ENCODE peak calls at places on chromosomes 4 and X, in five cellular contexts. U is tibial nerve, K is esophagus squamous epithelium, T is tibial artery, Q is heart left ventricle. O is an unnamed sample.

GRCh38 chrX:69077895-69078455 is 87.3 kb downstream of the PJA1 start:
- DNase-seq in U (no peak), K (no peak), T (no peak), Q (no peak), O (no peak)

GRCh38 chr4:40669504-40669903 is 39.8 kb upstream of the RBM47 start:
- DNase-seq in U (no peak), K (no peak), T (no peak), Q (no peak), O (peak)

GRCh38 chr4:5222951-5223350 is 171.7 kb downstream of the STK32B start:
- DNase-seq in U (no peak), K (no peak), T (no peak), Q (no peak), O (no peak)

GRCh38 chrX:55787063-55787462 is 69.5 kb downstream of the RRAGB start:
- DNase-seq in U (no peak), K (no peak), T (no peak), Q (no peak), O (no peak)

GRCh38 chr4:28015996-28016395 is 1155.4 kb downstream of the STIM2 start:
- DNase-seq in U (no peak), K (no peak), T (no peak), Q (no peak), O (no peak)

GRCh38 chr4:476501-476900 is 22.5 kb downstream of the ZNF721 start:
- DNase-seq in U (no peak), K (no peak), T (no peak), Q (no peak), O (no peak)

GRCh38 chr4:176288020-176288419 is 19.0 kb upstream of the ASB5 start:
- DNase-seq in U (no peak), K (no peak), T (no peak), Q (no peak), O (no peak)

GRCh38 chr4:156128616-156129015 is 174.9 kb upstream of the CTSO start:
- DNase-seq in U (no peak), K (no peak), T (no peak), Q (no peak), O (no peak)

GRCh38 chr4:16659694-16660093 is 238.8 kb downstream of the LDB2 start:
- DNase-seq in U (no peak), K (no peak), T (no peak), Q (no peak), O (no peak)

GRCh38 chrX:22818061-22818460 is 181.7 kb upstream of the DDX53 start:
- DNase-seq in U (no peak), K (no peak), T (no peak), Q (no peak), O (no peak)

GRCh38 chr4:150518559-150518958 is 63.4 kb upstream of the MAB21L2 start:
- DNase-seq in U (no peak), K (no peak), T (no peak), Q (no peak), O (no peak)

GRCh38 chr4:102625232-102625930 is 124.2 kb downstream of the NFKB1 start:
- DNase-seq in U (no peak), K (no peak), T (no peak), Q (peak), O (peak)

GRCh38 chr4:3252480-3252828 is 3.5 kb downstream of the MSANTD1 start:
- DNase-seq in U (no peak), K (no peak), T (no peak), Q (no peak), O (no peak)

GRCh38 chr4:4575284-4576211 is 33.7 kb upstream of the STX18 start:
- DNase-seq in U (no peak), K (no peak), T (peak), Q (peak), O (peak)

GRCh38 chr4:116839826-116840225 is 245.6 kb downstream of the TRAM1L1 start:
- DNase-seq in U (no peak), K (no peak), T (no peak), Q (no peak), O (no peak)

GRCh38 chr4:23837366-23837765 is 52.5 kb downstream of the PPARGC1A start:
- DNase-seq in U (no peak), K (no peak), T (no peak), Q (no peak), O (no peak)

GRCh38 chrX:11787564-11787963 is 29.5 kb downstream of the MSL3 start:
- DNase-seq in U (peak), K (no peak), T (no peak), Q (peak), O (peak)

GRCh38 chrX:124493984-124494383 is 147.6 kb downstream of the SH2D1A start:
- DNase-seq in U (no peak), K (no peak), T (no peak), Q (no peak), O (no peak)

GRCh38 chrX:19814240-19814639 is 73.2 kb downstream of the SH3KBP1 start:
- DNase-seq in U (no peak), K (no peak), T (no peak), Q (peak), O (peak)

GRCh38 chr4:113539408-113539807 is 222.1 kb downstream of the CAMK2D start:
- DNase-seq in U (no peak), K (no peak), T (no peak), Q (no peak), O (no peak)

GRCh38 chrX:75181721-75182120 is 25.6 kb upstream of the ABCB7 start:
- DNase-seq in U (no peak), K (no peak), T (no peak), Q (no peak), O (no peak)

GRCh38 chr4:47218631-47219030 is 187.3 kb downstream of the GABRB1 start:
- DNase-seq in U (no peak), K (no peak), T (no peak), Q (no peak), O (no peak)

GRCh38 chr4:108166441-108167315 is 2.1 kb downstream of the LEF1 start:
- DNase-seq in U (no peak), K (no peak), T (no peak), Q (no peak), O (peak)

GRCh38 chr4:64551125-64551524 is 141.9 kb upstream of the TECRL start:
- DNase-seq in U (no peak), K (no peak), T (no peak), Q (no peak), O (no peak)

GRCh38 chrX:111348363-111348927 is 63.5 kb downstream of the DCX start:
- DNase-seq in U (peak), K (no peak), T (no peak), Q (no peak), O (no peak)

DNA sequence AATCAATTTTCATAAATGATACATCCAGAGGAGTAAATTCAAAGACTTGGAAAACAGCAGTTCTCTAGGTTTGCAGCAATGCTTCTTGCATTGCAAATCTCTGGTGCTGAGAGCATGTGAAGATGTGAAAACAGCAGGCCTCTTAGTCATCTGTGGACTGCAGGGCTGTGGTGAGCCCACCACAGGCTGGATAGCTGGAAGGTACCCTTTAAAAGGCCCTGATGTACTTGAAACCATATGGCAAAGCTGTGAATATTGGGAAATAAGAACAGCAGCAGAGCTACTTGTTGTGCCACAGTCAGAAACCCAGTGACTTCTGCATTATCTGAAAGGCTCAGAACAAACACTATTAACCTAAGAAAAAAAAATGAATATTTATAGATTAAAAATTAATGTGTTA is 2135.9 kb downstream of the ARAP2 start:
- DNase-seq in U (no peak), K (no peak), T (no peak), Q (no peak), O (peak)
- H3K4me3 ChIP-seq in U (no peak), K (no peak), T (no peak), Q (no peak), O (no peak)

GRCh38 chr4:77818077-77818666 is 996 bp downstream of the CNOT6L start:
- DNase-seq in U (peak), K (peak), T (peak), Q (peak), O (peak)
- TF ChIP-seq CTCF in U (peak), K (peak), T (peak), Q (peak), O (peak)

GRCh38 chr4:133146574-133147198 is 2.4 kb upstream of the PCDH10 start:
- DNase-seq in U (no peak), K (no peak), T (peak), Q (no peak), O (peak)

GRCh38 chr4:133147365-133147821 is 1.7 kb upstream of the PCDH10 start:
- DNase-seq in U (no peak), K (no peak), T (peak), Q (no peak), O (no peak)

GRCh38 chr4:133145241-133145640 is 3.9 kb upstream of the PCDH10 start:
- DNase-seq in U (no peak), K (no peak), T (no peak), Q (no peak), O (no peak)

GRCh38 chr4:133145758-133146157 is 3.3 kb upstream of the PCDH10 start:
- DNase-seq in U (no peak), K (no peak), T (no peak), Q (no peak), O (no peak)

GRCh38 chr4:133146192-133146573 is 2.9 kb upstream of the PCDH10 start:
- DNase-seq in U (no peak), K (no peak), T (no peak), Q (no peak), O (no peak)
- H3K4me3 ChIP-seq in U (peak), K (peak), T (peak), Q (no peak), O (no peak)

GRCh38 chr4:6682862-6683590 is 10.7 kb upstream of the S100P start:
- DNase-seq in U (no peak), K (no peak), T (no peak), Q (no peak), O (no peak)
- TF ChIP-seq CTCF in U (no peak), K (no peak), T (no peak), Q (no peak), O (no peak)

DNA sequence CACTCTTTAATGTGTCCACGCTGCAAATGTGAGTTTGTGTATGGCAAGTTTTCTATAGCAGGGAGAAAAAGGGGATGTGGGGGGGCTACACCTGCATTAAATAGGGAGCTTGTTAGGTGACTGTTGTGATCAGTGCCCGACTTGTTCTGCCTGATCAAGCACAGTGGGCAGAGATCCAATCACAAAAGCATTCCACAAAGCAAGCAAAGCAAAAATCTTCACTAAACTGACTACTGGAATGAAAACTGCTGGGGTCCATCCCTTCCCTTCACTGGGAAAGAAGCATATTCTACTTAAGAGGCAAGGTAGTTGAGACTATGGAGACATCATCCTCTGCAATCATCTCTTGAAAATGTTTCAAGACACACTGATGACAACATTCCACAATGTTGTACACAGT is 5.2 kb downstream of the IRS4 start:
- DNase-seq in U (no peak), K (no peak), T (no peak), Q (no peak), O (no peak)
- H3K4me3 ChIP-seq in U (no peak), K (no peak), T (no peak), Q (no peak), O (no peak)